ENCODE peak calls at places on chromosome X, in seven cellular contexts. Y is fibroblast of lung, W is SK-N-SH, I is HFF-Myc, G is colonic mucosa, V is brain microvascular endothelial cell, E is stomach. H is an unnamed sample.

GRCh38 chrX:150365953-150366911 is 3.1 kb downstream of the MAMLD1 start:
- DNase-seq in Y (peak; percentile 54), W (no peak), I (no peak), G (peak; percentile 50), V (peak; percentile 56), E (no peak), H (no peak)

GRCh38 chrX:39152106-39152649 is 350.9 kb downstream of the MID1IP1 start:
- DNase-seq in Y (no peak), W (peak; percentile 65), I (no peak), G (peak; percentile 54), V (no peak), E (peak; percentile 61), H (no peak)

GRCh38 chrX:150897371-150898319 is 823 bp downstream of the CD99L2 start:
- DNase-seq in Y (peak; percentile 23), W (peak; percentile 34), I (no peak), G (peak; percentile 51), V (no peak), E (peak; percentile 37), H (no peak)

GRCh38 chrX:1451251-1451675 is 1.4 kb downstream of the ASMTL start:
- DNase-seq in Y (no peak), W (no peak), I (no peak), G (no peak), V (no peak), E (no peak), H (no peak)

GRCh38 chrX:108159028-108159670 is 67.6 kb downstream of the ATG4A start:
- DNase-seq in Y (no peak), W (no peak), I (no peak), G (no peak), V (no peak), E (no peak), H (no peak)

GRCh38 chrX:102832661-102833060 is 104.4 kb upstream of the RAB40AL start:
- DNase-seq in Y (peak; percentile 76), W (peak; percentile 5), I (no peak), G (no peak), V (peak; percentile 73), E (no peak), H (peak; percentile 29)

GRCh38 chrX:115650916-115651315 is 89.9 kb downstream of the PLS3 start:
- DNase-seq in Y (peak; percentile 41), W (peak; percentile 52), I (no peak), G (peak; percentile 33), V (peak; percentile 38), E (peak; percentile 31), H (no peak)

GRCh38 chrX:42079968-42080367 is 156.6 kb upstream of the CASK start:
- DNase-seq in Y (peak; percentile 38), W (no peak), I (no peak), G (no peak), V (no peak), E (no peak), H (no peak)

GRCh38 chrX:68462197-68462596 is 28.9 kb upstream of the OPHN1 start:
- DNase-seq in Y (peak; percentile 66), W (no peak), I (no peak), G (no peak), V (peak; percentile 9), E (no peak), H (no peak)

GRCh38 chrX:125439194-125439849 is 119.7 kb downstream of the TEX13C start:
- DNase-seq in Y (no peak), W (no peak), I (no peak), G (no peak), V (no peak), E (no peak), H (no peak)

DNA sequence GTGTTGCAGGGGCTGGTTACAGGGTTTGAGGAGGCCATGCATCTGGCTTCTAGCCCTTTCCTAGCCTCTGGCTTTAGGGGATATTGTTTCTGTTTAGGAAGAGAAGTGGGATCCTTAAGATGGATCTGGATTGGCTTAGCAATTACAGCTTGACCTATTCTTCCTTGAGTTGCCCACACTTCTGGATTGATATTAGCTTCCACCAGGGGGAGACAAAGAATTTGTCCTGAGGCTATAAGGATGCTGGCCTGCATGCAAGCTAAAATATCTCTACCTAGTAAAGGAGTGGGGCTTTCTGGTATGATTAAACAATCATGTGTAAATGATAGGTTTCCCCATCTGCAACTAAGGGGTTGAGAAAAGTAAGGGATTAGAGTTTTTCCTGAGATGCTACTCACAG is 117.2 kb downstream of the TEX13C start:
- DNase-seq in Y (no peak), W (no peak), I (no peak), G (no peak), V (no peak), E (no peak), H (no peak)
- TF ChIP-seq CTCF in Y (no peak), W (peak; percentile 50), I (no peak), G (no peak), V (no peak), E (no peak), H (peak; percentile 27)

GRCh38 chrX:78029663-78030062 is 60.2 kb upstream of the PGAM4 start:
- DNase-seq in Y (peak; percentile 6), W (peak; percentile 38), I (no peak), G (peak; percentile 27), V (peak; percentile 11), E (no peak), H (no peak)
- TF ChIP-seq CTCF in Y (peak; percentile 46), W (peak; percentile 72), I (peak; percentile 41), G (peak; percentile 34), V (peak; percentile 62), E (peak; percentile 41), H (peak; percentile 18)

GRCh38 chrX:131764224-131764623 is 220.3 kb downstream of the OR13H1 start:
- DNase-seq in Y (no peak), W (no peak), I (no peak), G (no peak), V (no peak), E (no peak), H (no peak)

GRCh38 chrX:131763674-131764073 is 219.8 kb downstream of the OR13H1 start:
- DNase-seq in Y (peak; percentile 65), W (peak; percentile 29), I (no peak), G (peak; percentile 89), V (peak; percentile 61), E (peak; percentile 85), H (peak; percentile 26)

GRCh38 chrX:131762802-131763234 is 218.9 kb downstream of the OR13H1 start:
- DNase-seq in Y (peak; percentile 54), W (peak; percentile 50), I (no peak), G (peak; percentile 78), V (peak; percentile 64), E (peak; percentile 48), H (no peak)
- TF ChIP-seq CTCF in Y (no peak), W (peak; percentile 66), I (no peak), G (peak; percentile 47), V (peak; percentile 52), E (peak; percentile 62), H (peak; percentile 19)

GRCh38 chrX:48939417-48940228 is 17.8 kb downstream of the OTUD5 start:
- DNase-seq in Y (no peak), W (no peak), I (no peak), G (no peak), V (no peak), E (no peak), H (no peak)

GRCh38 chrX:48936429-48937064 is 17.7 kb upstream of the PIM2 start:
- DNase-seq in Y (no peak), W (no peak), I (no peak), G (no peak), V (no peak), E (no peak), H (no peak)

GRCh38 chrX:48938721-48939416 is 18.5 kb downstream of the OTUD5 start:
- DNase-seq in Y (no peak), W (no peak), I (no peak), G (no peak), V (no peak), E (no peak), H (no peak)

GRCh38 chrX:48934581-48935331 is 15.9 kb upstream of the PIM2 start:
- DNase-seq in Y (no peak), W (no peak), I (no peak), G (no peak), V (no peak), E (no peak), H (no peak)

DNA sequence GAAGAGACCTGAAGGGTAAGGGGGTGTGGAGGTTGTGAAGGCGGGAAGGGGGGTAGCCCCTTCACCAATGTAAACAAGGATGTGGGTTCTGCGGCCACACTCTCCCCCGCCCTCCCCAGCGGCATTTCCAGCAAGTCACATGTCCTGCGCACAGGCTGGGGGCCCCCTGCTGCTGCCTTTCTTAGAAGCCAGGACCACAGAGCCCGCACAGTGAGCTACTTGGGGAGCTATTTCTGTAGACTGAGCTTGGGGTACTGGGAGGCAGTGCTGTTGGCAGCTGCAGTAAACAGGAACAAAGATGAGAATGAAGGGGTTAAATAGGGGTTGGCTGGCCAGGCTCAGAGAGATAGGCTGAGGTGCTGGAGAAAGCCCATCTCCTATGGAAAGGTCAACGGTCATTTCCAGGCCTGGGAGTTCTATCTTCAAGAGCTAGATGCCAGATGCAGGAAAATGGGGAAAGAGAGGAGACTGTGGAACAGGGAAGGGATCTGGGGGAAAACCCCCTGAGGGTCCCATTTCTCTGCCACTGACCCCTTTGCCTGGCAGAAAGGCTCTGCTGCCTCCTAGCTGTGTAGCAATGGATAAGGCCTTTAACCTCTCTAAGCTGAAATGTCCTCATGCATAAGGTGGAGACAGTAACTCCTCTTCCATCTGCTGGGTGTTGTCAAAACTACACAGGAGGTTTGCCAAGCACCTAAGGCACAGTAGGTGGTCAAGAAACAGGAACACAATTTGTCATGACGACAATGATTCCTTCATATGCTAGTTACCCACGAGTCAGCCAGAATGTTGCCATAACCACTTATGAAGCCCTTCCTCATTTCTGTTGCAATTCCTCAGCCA is 18.5 kb upstream of the PIM2 start:
- DNase-seq in Y (peak; percentile 51), W (no peak), I (no peak), G (peak; percentile 63), V (peak; percentile 36), E (peak; percentile 72), H (no peak)
- TF ChIP-seq CTCF in Y (peak; percentile 20), W (no peak), I (no peak), G (no peak), V (peak; percentile 34), E (no peak), H (no peak)

GRCh38 chrX:97628326-97628725 is 744.6 kb downstream of the RPA4 start:
- DNase-seq in Y (no peak), W (no peak), I (no peak), G (no peak), V (no peak), E (no peak), H (no peak)

GRCh38 chrX:97633798-97634197 is 750.1 kb downstream of the RPA4 start:
- DNase-seq in Y (no peak), W (no peak), I (no peak), G (no peak), V (no peak), E (no peak), H (no peak)

GRCh38 chrX:97629597-97629985 is 745.9 kb downstream of the RPA4 start:
- DNase-seq in Y (no peak), W (peak; percentile 9), I (no peak), G (no peak), V (no peak), E (no peak), H (no peak)

DNA sequence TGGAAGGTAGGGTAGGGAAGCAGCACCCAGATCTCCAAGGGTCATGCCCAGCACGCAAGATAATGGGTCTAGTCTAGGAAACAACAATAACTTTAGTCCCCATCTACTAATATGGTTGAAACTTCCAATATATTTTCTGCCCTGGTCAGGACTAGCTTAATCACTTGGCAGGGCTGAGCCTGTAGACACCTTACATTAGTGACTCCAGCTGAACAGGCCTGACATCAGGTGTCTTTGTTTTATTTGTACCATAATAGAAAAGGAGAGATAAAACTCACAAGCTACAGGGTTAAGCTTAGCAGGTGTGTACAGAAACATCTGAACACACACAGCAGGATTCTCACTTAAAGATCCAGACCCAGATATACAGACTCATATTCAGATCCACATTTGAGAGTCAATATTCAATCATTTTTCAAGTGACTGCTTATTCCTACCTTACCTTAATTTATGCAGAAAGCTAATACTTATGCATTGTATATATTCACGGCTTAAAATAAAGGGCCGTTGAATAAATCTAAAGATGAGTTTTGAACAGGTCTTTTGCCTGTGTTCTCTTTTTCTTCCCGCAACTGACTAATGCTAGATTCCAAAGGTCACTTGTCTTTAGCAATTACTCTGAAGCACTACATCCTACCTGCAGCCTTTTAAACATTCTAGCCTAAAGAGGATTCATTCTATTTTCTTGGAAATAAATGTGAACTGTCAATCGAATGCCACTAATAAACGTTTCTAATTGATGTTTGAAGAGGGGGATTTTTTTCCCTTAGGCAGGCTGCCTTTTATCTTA is 745.3 kb downstream of the RPA4 start:
- DNase-seq in Y (no peak), W (no peak), I (no peak), G (no peak), V (no peak), E (no peak), H (no peak)
- TF ChIP-seq CTCF in Y (no peak), W (no peak), I (no peak), G (no peak), V (no peak), E (no peak), H (no peak)